ENCODE peak calls at places on chromosome 18, in seven cellular contexts. H is GM12892, J is IMR-90, F is HCT116, C is GM12878, O is ovary, S is transverse colon. T is an unnamed sample.

GRCh38 chr18:71529708-71530303 is 1014.3 kb downstream of the CBLN2 start:
- DNase-seq in O (no peak), C (no peak), H (no peak), J (no peak), F (no peak), S (no peak), T (no peak)

GRCh38 chr18:7317804-7318231 is 86.9 kb downstream of the LRRC30 start:
- DNase-seq in H (no peak), F (no peak), J (no peak), O (no peak), C (no peak), S (no peak), T (no peak)

GRCh38 chr18:27839141-27839540 is 337.8 kb downstream of the CDH2 start:
- DNase-seq in C (no peak), O (no peak), F (no peak), H (no peak), S (no peak), J (peak), T (peak)

GRCh38 chr18:57915848-57916596 is 112.9 kb upstream of the ATP8B1 start:
- DNase-seq in C (no peak), O (no peak), F (no peak), S (peak), H (no peak), J (peak), T (no peak)

GRCh38 chr18:45566025-45566740 is 49.1 kb upstream of the SLC14A2 start:
- DNase-seq in F (no peak), O (no peak), H (no peak), S (no peak), J (peak), C (no peak), T (no peak)

GRCh38 chr18:49630246-49630699 is 68.4 kb downstream of the LIPG start:
- DNase-seq in F (no peak), C (no peak), J (no peak), O (no peak), H (no peak), S (peak), T (no peak)

GRCh38 chr18:36188912-36189311 is 1.6 kb downstream of the MOCOS start:
- DNase-seq in J (no peak), H (no peak), S (no peak), O (no peak), F (no peak), C (no peak), T (no peak)

GRCh38 chr18:45416168-45416567 is 199.1 kb upstream of the SLC14A2 start:
- DNase-seq in S (peak), H (no peak), O (no peak), F (no peak), J (no peak), C (no peak), T (no peak)

GRCh38 chr18:29172151-29173015 is 995.5 kb upstream of the CDH2 start:
- DNase-seq in H (no peak), O (no peak), C (no peak), J (peak), F (no peak), S (no peak), T (no peak)

GRCh38 chr18:49985246-49985645 is 171.9 kb upstream of the ACAA2 start:
- DNase-seq in O (no peak), C (no peak), H (no peak), S (no peak), F (no peak), J (no peak), T (no peak)

GRCh38 chr18:48330016-48330991 is 78.9 kb downstream of the ZBTB7C start:
- DNase-seq in H (no peak), C (no peak), J (peak), F (peak), O (no peak), S (no peak), T (peak)

GRCh38 chr18:13613099-13613498 is 113.3 kb downstream of the FAM210A start:
- DNase-seq in O (no peak), S (no peak), C (no peak), H (no peak), J (no peak), F (no peak), T (no peak)

GRCh38 chr18:13614701-13615288 is 111.6 kb downstream of the FAM210A start:
- DNase-seq in O (no peak), F (no peak), S (no peak), J (no peak), C (no peak), H (no peak), T (no peak)

GRCh38 chr18:13612111-13612997 is 114.0 kb downstream of the FAM210A start:
- DNase-seq in F (no peak), C (peak), J (no peak), H (peak), O (no peak), S (peak), T (no peak)

GRCh38 chr18:13614318-13614643 is 112.1 kb downstream of the FAM210A start:
- DNase-seq in F (no peak), S (no peak), H (no peak), O (no peak), C (no peak), J (no peak), T (no peak)

GRCh38 chr18:13613591-13614317 is 112.6 kb downstream of the FAM210A start:
- DNase-seq in C (no peak), O (no peak), F (no peak), H (no peak), J (no peak), S (no peak), T (no peak)
- TF ChIP-seq POLR2A in C (peak), O (no peak), F (no peak), H (no peak), J (no peak), S (no peak), T (no peak)

GRCh38 chr18:80147037-80147417 is 38.0 kb downstream of the ADNP2 start:
- DNase-seq in C (no peak), H (no peak), O (no peak), S (no peak), J (no peak), F (no peak), T (no peak)

GRCh38 chr18:80148316-80149199 is 39.5 kb downstream of the ADNP2 start:
- DNase-seq in H (no peak), F (no peak), S (no peak), O (no peak), C (no peak), J (no peak), T (no peak)

GRCh38 chr18:80149667-80150066 is 40.6 kb downstream of the ADNP2 start:
- DNase-seq in S (no peak), F (no peak), C (no peak), J (no peak), O (no peak), H (no peak), T (no peak)

GRCh38 chr18:80145191-80145799 is 36.2 kb downstream of the ADNP2 start:
- DNase-seq in C (no peak), S (peak), F (no peak), J (peak), H (no peak), O (no peak), T (no peak)

GRCh38 chr18:80147418-80148315 is 38.6 kb downstream of the ADNP2 start:
- DNase-seq in H (peak), C (peak), J (peak), F (no peak), S (peak), O (peak), T (no peak)
- TF ChIP-seq POLR2A in H (no peak), C (peak), J (no peak), F (no peak), S (peak), O (no peak), T (peak)

GRCh38 chr18:74495581-74496507 is at the start of gene CNDP2:
- DNase-seq in C (peak), O (peak), F (peak), J (peak), S (peak), H (peak), T (peak)
- TF ChIP-seq POLR2A in C (peak), O (peak), F (peak), J (peak), S (peak), H (peak), T (peak)

DNA sequence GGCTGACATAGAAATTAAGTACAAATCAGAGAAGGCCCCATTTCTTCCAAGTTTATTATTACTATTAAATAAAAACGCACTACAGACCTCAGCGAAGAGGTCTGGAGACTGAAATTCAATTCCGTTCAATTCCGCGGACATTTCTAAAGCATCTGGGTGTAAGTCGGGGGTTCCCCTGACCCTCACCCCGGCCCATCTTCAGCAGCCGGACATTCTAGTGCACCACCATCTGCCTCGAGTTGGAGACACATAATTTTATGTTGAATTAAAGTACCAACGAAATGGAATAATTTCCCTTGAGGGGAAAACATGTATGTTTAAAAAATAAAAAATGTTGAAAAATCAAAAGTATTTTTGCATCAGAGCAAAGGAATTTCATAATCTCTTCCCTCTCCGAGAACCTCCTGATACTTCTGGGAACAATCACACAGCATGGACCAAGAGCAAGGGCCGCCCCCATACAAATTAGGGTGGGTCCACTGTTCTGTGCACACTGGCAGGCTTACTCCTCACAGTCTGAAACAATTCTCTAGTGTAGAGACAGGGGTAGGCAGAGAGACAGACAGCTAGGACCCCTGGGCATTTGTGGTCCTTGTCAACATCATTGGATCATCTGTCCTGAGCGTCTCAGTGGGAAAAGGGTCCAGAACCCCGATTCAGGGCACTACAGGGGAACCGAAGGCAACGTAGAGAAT is 29.3 kb downstream of the MBP start:
- DNase-seq in S (no peak), O (no peak), F (no peak), C (no peak), J (peak), H (no peak), T (no peak)
- TF ChIP-seq POLR2A in S (no peak), O (no peak), F (no peak), C (no peak), J (no peak), H (no peak), T (no peak)

GRCh38 chr18:11947214-11948119 is 33.8 kb upstream of the IMPA2 start:
- DNase-seq in H (peak), J (peak), C (peak), O (peak), S (peak), F (peak), T (peak)
- TF ChIP-seq POLR2A in H (no peak), J (no peak), C (peak), O (peak), S (peak), F (no peak), T (no peak)

DNA sequence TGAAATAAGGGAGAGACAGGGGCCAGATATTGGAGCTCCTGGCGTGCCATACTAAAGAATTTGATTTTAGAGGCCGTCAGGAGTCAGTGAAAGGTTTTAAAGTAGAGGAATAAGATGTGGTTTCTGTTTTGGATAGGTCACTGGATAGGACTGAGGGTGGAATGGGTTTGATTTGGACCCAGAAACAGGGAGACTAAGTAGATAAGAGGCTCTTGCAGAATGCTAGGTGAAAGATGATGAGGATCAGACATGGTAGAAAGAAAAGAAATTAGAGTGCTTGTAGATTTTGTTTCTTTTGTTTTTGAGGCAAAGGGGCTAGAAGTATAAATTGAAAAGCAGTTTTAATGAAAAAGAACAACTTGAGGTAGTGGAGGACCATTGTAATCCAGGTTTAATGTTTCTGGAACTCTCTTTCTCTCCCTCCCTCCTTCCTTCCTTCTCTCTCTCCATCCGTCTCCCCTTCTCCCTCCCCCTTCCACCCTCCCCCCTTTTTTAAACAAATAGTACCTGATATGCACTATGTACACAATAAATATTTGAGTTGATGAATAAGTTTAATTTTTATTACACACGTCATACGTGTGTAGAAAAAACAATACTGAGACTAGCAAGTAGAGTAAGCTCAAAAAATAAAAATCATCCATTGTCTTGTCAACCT is 1.9 kb downstream of the NDUFV2 start:
- DNase-seq in C (no peak), O (no peak), F (no peak), J (no peak), H (no peak), S (no peak), T (no peak)
- TF ChIP-seq POLR2A in C (no peak), O (no peak), F (no peak), J (no peak), H (no peak), S (no peak), T (no peak)

GRCh38 chr18:26228562-26229260 is 2.5 kb downstream of the TAF4B start:
- DNase-seq in S (no peak), J (no peak), O (no peak), H (no peak), C (no peak), F (no peak), T (no peak)

GRCh38 chr18:26227051-26227672 is 917 bp downstream of the TAF4B start:
- DNase-seq in J (no peak), F (no peak), S (no peak), O (no peak), C (no peak), H (no peak), T (no peak)

GRCh38 chr18:26225915-26226228 is 373 bp upstream of the TAF4B start:
- DNase-seq in O (no peak), J (no peak), H (no peak), F (no peak), C (no peak), S (no peak), T (no peak)

GRCh38 chr18:26225022-26225693 is 1.1 kb upstream of the TAF4B start:
- DNase-seq in H (no peak), O (no peak), S (no peak), C (no peak), J (no peak), F (peak), T (no peak)

GRCh38 chr18:26226229-26227050 is at the start of gene TAF4B:
- DNase-seq in S (peak), H (peak), F (peak), J (peak), O (peak), C (peak), T (peak)
- TF ChIP-seq POLR2A in S (peak), H (peak), F (peak), J (no peak), O (peak), C (peak), T (no peak)

GRCh38 chr18:21761471-21762115 is 21.0 kb downstream of the MIB1 start:
- DNase-seq in O (no peak), F (no peak), C (no peak), H (no peak), S (no peak), J (no peak), T (no peak)
- TF ChIP-seq POLR2A in O (no peak), F (no peak), C (no peak), H (no peak), S (no peak), J (no peak), T (no peak)

GRCh38 chr18:9475643-9476580 is 599 bp downstream of the RALBP1 start:
- DNase-seq in C (no peak), H (peak), J (peak), F (no peak), O (no peak), S (no peak), T (peak)
- TF ChIP-seq POLR2A in C (peak), H (peak), J (no peak), F (no peak), O (no peak), S (no peak), T (peak)

DNA sequence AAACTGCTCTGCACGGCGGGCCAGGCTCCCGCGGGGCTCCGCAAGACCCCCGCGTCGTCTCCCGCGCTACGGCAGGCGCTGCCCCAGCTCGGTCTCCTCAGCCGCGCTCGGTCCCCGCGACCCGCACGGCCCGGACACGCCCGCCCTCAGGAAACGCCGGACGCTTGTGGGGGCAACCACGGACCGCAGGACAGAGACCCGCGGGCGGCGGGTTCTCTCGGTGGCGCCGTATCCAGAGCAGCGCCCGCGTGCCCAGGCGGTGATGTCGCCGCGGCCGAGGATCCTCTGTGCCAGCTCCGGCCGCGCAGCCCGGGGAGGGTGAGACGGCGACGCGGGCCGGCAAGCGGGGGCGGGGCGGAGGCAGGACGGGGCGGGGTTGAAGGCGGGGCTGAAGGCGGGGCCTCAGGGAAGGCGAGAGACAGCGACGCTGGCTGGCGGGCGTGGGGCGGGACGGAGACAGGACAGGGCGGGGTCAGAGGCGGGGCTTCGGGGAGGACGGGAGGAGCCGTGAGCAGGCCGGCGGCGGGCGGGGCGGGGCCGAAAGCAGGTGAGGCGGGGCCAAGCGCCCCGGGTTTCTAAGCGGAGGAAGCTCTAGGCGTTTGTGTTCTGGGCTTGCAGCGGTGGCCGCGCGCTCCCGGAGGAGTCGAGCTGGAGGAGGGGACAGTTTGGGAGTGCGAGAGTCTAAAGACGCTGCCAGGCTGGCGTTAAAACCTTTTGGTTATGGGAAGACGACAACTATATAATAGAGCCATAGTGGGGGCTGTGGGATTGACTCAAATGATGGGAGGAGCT is at the start of gene DSEL:
- DNase-seq in S (peak), H (peak), C (peak), O (peak), F (no peak), J (peak), T (peak)
- TF ChIP-seq POLR2A in S (peak), H (no peak), C (no peak), O (peak), F (no peak), J (peak), T (peak)

T was measured in H54.